ENCODE peak calls at places on chromosomes 3 and 15, in five cellular contexts. P, X, E, L and R are unnamed samples.

GRCh38 chr15:81336568-81336967 is 12.6 kb upstream of the STARD5 start:
- DNase-seq in P (peak), X (peak), E (no peak), L (no peak), R (peak)

GRCh38 chr3:54862526-54862925 is 65.3 kb downstream of the LRTM1 start:
- DNase-seq in P (no peak), X (no peak), E (no peak), L (no peak), R (no peak)

GRCh38 chr15:67165653-67166260 is 88.7 kb downstream of the AAGAB start:
- DNase-seq in P (no peak), X (no peak), E (no peak), L (peak), R (peak)

GRCh38 chr3:17994167-17994566 is 251.7 kb upstream of the TBC1D5 start:
- DNase-seq in P (no peak), X (no peak), E (no peak), L (no peak), R (no peak)

GRCh38 chr3:132318451-132318850 is 1.2 kb downstream of the ACP3 start:
- DNase-seq in P (no peak), X (no peak), E (no peak), L (no peak), R (no peak)

GRCh38 chr15:98311566-98312188 is 336.7 kb upstream of the IGF1R start:
- DNase-seq in P (peak), X (peak), E (peak), L (no peak), R (peak)

GRCh38 chr3:143263844-143264243 is 144.3 kb downstream of the CHST2 start:
- DNase-seq in P (no peak), X (no peak), E (no peak), L (no peak), R (no peak)

GRCh38 chr3:83453010-83453409 is 1505.8 kb upstream of the CADM2 start:
- DNase-seq in P (no peak), X (no peak), E (no peak), L (no peak), R (no peak)

GRCh38 chr3:178001670-178002101 is 534.5 kb upstream of the KCNMB2 start:
- DNase-seq in P (no peak), X (no peak), E (no peak), L (no peak), R (no peak)

GRCh38 chr15:35444557-35445204 is 101.3 kb downstream of the DPH6 start:
- DNase-seq in P (peak), X (peak), E (peak), L (no peak), R (peak)

GRCh38 chr3:138435840-138436239 is 1.4 kb downstream of the ESYT3 start:
- DNase-seq in P (no peak), X (no peak), E (no peak), L (no peak), R (no peak)

GRCh38 chr15:42528970-42529369 is 19.6 kb downstream of the LRRC57 start:
- DNase-seq in P (no peak), X (no peak), E (no peak), L (no peak), R (no peak)

GRCh38 chr3:74750901-74751300 is 136.4 kb upstream of the CNTN3 start:
- DNase-seq in P (no peak), X (no peak), E (no peak), L (no peak), R (no peak)

GRCh38 chr3:39960515-39961403 is 151.3 kb downstream of the MYRIP start:
- DNase-seq in P (no peak), X (no peak), E (no peak), L (no peak), R (no peak)

GRCh38 chr3:10936686-10937085 is 55.9 kb upstream of the SLC6A1 start:
- DNase-seq in P (no peak), X (no peak), E (no peak), L (no peak), R (no peak)
- TF ChIP-seq CREB1 in P (no peak), X (no peak), E (no peak), L (no peak), R (no peak)

GRCh38 chr3:190339130-190339529 is 16.9 kb upstream of the CLDN1 start:
- DNase-seq in P (no peak), X (peak), E (peak), L (no peak), R (peak)
- TF ChIP-seq POLR2AphosphoS5 in P (no peak), X (no peak), E (no peak), L (no peak), R (no peak)

GRCh38 chr3:181709537-181710279 is 2.0 kb upstream of the SOX2 start:
- DNase-seq in P (peak), X (peak), E (no peak), L (no peak), R (peak)
- TF ChIP-seq CREB1 in P (no peak), X (no peak), E (no peak), L (no peak), R (no peak)

DNA sequence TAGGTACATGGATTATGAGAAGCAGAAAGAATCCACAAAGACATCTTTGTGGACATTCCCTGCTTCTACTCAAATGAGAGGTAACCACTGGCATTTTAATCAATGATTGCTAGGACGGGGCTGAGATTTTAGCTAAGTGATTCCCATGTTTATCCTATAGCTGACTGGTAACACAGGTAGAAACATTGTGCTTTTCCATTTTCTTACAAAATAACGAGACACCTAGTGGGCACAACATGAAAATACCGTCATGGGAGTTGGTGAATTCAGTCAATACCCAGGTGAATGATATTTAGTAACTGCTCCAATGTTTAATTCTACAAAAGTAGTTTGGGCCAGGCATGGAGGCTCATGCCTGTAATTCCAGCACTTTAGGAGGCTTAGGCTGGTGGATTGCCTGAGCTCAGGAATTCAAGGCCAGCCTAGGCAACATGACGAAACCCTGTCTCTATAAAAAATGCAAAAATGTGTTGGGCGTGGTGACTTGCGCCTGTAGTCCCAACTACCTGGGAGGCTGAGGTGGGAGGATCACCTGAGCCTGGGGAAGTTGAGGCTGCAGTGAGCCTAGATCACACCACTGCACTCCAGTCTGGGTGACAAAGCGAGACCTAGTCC is 37.2 kb upstream of the DENND4A start:
- DNase-seq in P (peak), X (peak), E (no peak), L (no peak), R (peak)
- TF ChIP-seq POLR2AphosphoS5 in P (no peak), X (no peak), E (no peak), L (no peak), R (no peak)

GRCh38 chr3:2863127-2863526 is 247.0 kb downstream of the IL5RA start:
- DNase-seq in P (no peak), X (no peak), E (no peak), L (no peak), R (no peak)
- TF ChIP-seq CREB1 in P (no peak), X (no peak), E (no peak), L (no peak), R (no peak)

DNA sequence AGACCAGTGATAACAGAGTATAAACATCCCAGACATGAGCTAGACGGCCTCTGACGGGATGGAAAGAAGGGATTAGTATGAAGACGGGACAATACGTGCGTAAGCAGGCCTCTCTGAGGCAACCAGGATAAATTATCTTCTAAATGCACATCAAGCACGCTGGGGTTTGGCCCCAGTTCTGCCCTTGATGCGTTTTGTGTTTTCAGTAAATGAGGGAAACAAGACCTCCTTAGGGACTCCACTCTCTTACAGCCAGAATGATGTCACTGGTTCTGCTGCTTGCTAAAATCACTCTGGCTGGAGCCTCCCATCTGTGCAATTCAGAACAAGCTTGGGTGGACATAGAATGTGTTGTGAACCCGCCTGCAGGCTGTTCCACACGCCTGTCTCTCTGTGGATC is 156.0 kb upstream of the MCTP2 start:
- DNase-seq in P (no peak), X (no peak), E (no peak), L (no peak), R (no peak)
- TF ChIP-seq POLR2AphosphoS5 in P (no peak), X (no peak), E (no peak), L (no peak), R (no peak)

DNA sequence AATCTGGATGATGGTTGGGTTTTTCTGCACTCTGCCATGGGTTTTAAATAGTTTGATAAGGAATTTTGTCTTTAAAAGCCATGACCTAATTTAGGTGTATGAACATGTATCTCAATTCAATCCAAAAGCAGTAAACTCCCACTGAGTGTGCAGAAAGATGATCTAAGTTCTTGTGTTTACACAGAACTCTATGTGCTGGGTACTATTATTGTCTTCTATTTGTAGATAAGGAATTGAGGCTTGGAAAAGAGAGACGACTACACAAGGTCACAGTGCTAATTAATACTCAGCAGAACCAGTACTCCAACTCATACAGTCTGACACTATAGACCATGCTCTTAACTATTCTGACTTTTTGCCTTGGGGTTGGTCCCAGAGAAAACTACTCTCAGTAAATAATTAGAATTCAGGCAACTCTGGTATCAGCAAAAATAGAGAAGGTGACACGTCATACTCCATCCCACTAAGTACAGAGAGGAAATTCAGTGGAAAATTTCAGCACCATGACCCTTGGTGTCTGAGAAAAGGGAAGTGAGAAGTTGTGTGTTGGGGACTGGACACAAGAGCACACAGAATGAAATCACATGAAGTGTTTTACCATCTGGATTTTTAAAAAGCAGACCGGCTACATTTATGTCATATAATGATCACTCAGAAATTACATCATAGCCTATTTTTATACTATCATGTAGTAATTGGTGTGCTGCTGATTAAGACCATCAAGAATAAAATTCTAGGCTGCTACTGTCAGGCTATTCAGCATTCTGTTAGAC is 18.2 kb upstream of the MYH15 start:
- DNase-seq in P (no peak), X (no peak), E (peak), L (no peak), R (no peak)
- TF ChIP-seq CREB1 in P (no peak), X (no peak), E (peak), L (no peak), R (no peak)